ENCODE peak calls at places on chromosomes 6 and 20, in six cellular contexts. U is trophoblast cell, H is neuronal stem cell, M is IMR-90, P is mesenchymal stem cell, E is H1. C is an unnamed sample.

GRCh38 chr6:79928478-79928998 is 18.8 kb downstream of the ELOVL4 start:
- DNase-seq in U (no peak), H (no peak), M (no peak), P (no peak), E (no peak), C (no peak)

GRCh38 chr6:157427969-157428368 is 47.0 kb downstream of the ZDHHC14 start:
- DNase-seq in U (no peak), H (no peak), M (no peak), P (no peak), E (no peak), C (no peak)

GRCh38 chr6:161169690-161170089 is 104.2 kb downstream of the AGPAT4 start:
- DNase-seq in U (no peak), H (no peak), M (peak), P (peak), E (no peak), C (peak)

GRCh38 chr20:41900292-41900691 is 282.1 kb upstream of the CHD6 start:
- DNase-seq in U (no peak), H (no peak), M (no peak), P (no peak), E (no peak), C (no peak)

GRCh38 chr20:833121-833449 is 430 bp upstream of the FAM110A start:
- DNase-seq in U (peak), H (no peak), M (no peak), P (no peak), E (no peak), C (no peak)

GRCh38 chr20:43446361-43446879 is 11.3 kb upstream of the SRSF6 start:
- DNase-seq in U (no peak), H (no peak), M (no peak), P (no peak), E (no peak), C (no peak)

GRCh38 chr6:102114402-102114801 is 720.9 kb downstream of the GRIK2 start:
- DNase-seq in U (peak), H (no peak), M (no peak), P (no peak), E (no peak), C (peak)

GRCh38 chr6:27237089-27237723 is 10.3 kb upstream of the PRSS16 start:
- DNase-seq in U (peak), H (no peak), M (peak), P (peak), E (peak), C (peak)

GRCh38 chr20:62805365-62805710 is 703 bp downstream of the OGFR start:
- DNase-seq in U (peak), H (no peak), M (no peak), P (peak), E (peak), C (no peak)

GRCh38 chr6:170480045-170480714 is 72.9 kb downstream of the PSMB1 start:
- DNase-seq in U (no peak), H (no peak), M (peak), P (no peak), E (no peak), C (peak)

GRCh38 chr6:20661721-20662120 is 127.5 kb downstream of the CDKAL1 start:
- DNase-seq in U (no peak), H (no peak), M (peak), P (no peak), E (no peak), C (no peak)

GRCh38 chr6:42989923-42990322 is 5.6 kb downstream of the PPP2R5D start:
- DNase-seq in U (no peak), H (no peak), M (no peak), P (no peak), E (no peak), C (no peak)

GRCh38 chr6:166514196-166514595 is 72.3 kb downstream of the RAMACL start:
- DNase-seq in U (no peak), H (no peak), M (peak), P (no peak), E (no peak), C (peak)

GRCh38 chr6:36226648-36227047 is 30.1 kb downstream of the BRPF3 start:
- DNase-seq in U (no peak), H (no peak), M (no peak), P (no peak), E (no peak), C (no peak)

GRCh38 chr6:46323312-46323965 is 152.7 kb upstream of the ENPP5 start:
- DNase-seq in U (no peak), H (no peak), M (peak), P (peak), E (no peak), C (no peak)

GRCh38 chr6:34182751-34183531 is 37.1 kb upstream of the GRM4 start:
- DNase-seq in U (peak), H (no peak), M (no peak), P (no peak), E (no peak), C (peak)

GRCh38 chr6:113833537-113833936 is 23.6 kb upstream of the MARCKS start:
- DNase-seq in U (peak), H (no peak), M (peak), P (no peak), E (no peak), C (no peak)

GRCh38 chr6:167667204-167668018 is 159.3 kb upstream of the AFDN start:
- DNase-seq in U (no peak), H (no peak), M (no peak), P (no peak), E (no peak), C (no peak)

GRCh38 chr6:113893866-113894265 is 36.7 kb downstream of the MARCKS start:
- DNase-seq in U (no peak), H (no peak), M (peak), P (peak), E (no peak), C (no peak)

GRCh38 chr20:38893056-38893455 is 33.2 kb upstream of the FAM83D start:
- DNase-seq in U (no peak), H (no peak), M (no peak), P (no peak), E (no peak), C (no peak)

GRCh38 chr6:95431637-95432228 is 145.6 kb upstream of the MANEA start:
- DNase-seq in U (peak), H (peak), M (peak), P (peak), E (peak), C (peak)

GRCh38 chr6:167824591-167825041 is 2.1 kb upstream of the AFDN start:
- DNase-seq in U (peak), H (no peak), M (peak), P (no peak), E (no peak), C (no peak)

GRCh38 chr6:13427838-13428527 is 59.4 kb downstream of the GFOD1 start:
- DNase-seq in U (no peak), H (no peak), M (no peak), P (no peak), E (no peak), C (peak)

GRCh38 chr6:34005845-34006644 is 139.8 kb downstream of the GRM4 start:
- DNase-seq in U (no peak), H (no peak), M (no peak), P (no peak), E (no peak), C (peak)

GRCh38 chr6:159995405-159995804 is 26.5 kb downstream of the IGF2R start:
- DNase-seq in U (no peak), H (no peak), M (no peak), P (no peak), E (no peak), C (no peak)

GRCh38 chr6:112223070-112223861 is 31.1 kb downstream of the LAMA4 start:
- DNase-seq in U (peak), H (no peak), M (peak), P (peak), E (no peak), C (no peak)

GRCh38 chr6:80623066-80623815 is 516.8 kb downstream of the BCKDHB start:
- DNase-seq in U (no peak), H (no peak), M (no peak), P (no peak), E (no peak), C (no peak)

GRCh38 chr20:45969712-45970634 is 2.0 kb downstream of the ZNF335 start:
- DNase-seq in U (peak), H (peak), M (peak), P (peak), E (no peak), C (peak)
- H3K18ac ChIP-seq in U (peak), H (no peak), M (no peak), P (no peak), E (no peak), C (no peak)

DNA sequence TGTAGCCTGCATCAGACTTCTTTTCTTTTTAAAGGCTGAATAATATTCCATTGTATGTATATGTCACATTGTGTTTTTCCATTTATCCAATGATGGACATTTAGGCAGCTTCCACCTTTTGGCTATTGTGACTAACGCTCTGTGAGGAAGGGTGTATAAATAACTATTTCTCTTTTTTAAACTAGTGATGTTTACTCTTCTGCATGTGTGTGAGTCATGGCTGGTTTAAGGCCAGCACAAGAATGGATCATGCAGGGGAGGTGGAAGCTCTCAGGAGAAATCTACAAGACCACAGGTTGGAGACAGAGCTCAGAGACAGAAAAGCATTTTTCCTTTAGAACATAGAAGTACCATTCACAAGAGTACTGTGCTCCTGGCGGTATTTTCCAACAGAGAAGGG is 307.2 kb downstream of the SOX4 start:
- DNase-seq in U (no peak), H (no peak), M (peak), P (peak), E (no peak), C (no peak)
- H3K4me3 ChIP-seq in U (no peak), H (no peak), M (no peak), P (no peak), E (no peak), C (no peak)

GRCh38 chr6:145626857-145627256 is 108.5 kb downstream of the EPM2A start:
- DNase-seq in U (no peak), H (no peak), M (peak), P (no peak), E (no peak), C (no peak)
- H2BK5ac ChIP-seq in U (no peak), H (no peak), M (no peak), P (no peak), E (no peak), C (no peak)

GRCh38 chr6:12028194-12028593 is 16.1 kb downstream of the HIVEP1 start:
- DNase-seq in U (no peak), H (no peak), M (no peak), P (no peak), E (no peak), C (no peak)

GRCh38 chr6:12032783-12033573 is 20.9 kb downstream of the HIVEP1 start:
- DNase-seq in U (no peak), H (no peak), M (no peak), P (no peak), E (no peak), C (no peak)

GRCh38 chr6:12029979-12030737 is 18.0 kb downstream of the HIVEP1 start:
- DNase-seq in U (no peak), H (no peak), M (no peak), P (no peak), E (no peak), C (no peak)

GRCh38 chr6:12033770-12034169 is 21.7 kb downstream of the HIVEP1 start:
- DNase-seq in U (peak), H (no peak), M (peak), P (peak), E (no peak), C (no peak)

DNA sequence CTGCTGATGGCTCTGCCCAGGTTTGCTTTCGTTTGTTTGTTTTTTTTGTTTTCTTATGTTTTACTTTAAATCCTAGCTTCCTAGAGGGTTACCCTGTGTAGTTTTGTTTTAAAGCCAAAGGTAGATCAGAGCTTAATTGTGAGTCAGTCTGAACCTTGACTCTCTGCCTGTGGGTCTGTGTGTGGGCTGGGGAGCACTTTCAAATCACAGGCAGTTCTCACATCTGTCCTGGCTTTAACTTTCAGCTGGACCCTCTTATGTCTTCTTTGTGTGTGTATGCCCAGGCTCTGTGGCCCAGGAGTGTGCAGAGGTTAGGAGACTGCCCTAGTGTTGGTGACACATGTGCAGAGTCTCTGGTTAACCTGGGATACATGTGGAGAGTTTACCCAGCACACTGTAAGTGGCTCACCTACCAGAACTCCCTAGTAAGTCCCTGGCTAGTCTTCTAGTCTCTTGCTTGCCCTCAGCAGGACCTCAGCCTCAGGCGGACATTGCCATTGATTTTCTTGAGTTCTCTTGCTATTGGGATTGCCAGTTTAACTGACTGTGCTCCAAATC is 19.0 kb downstream of the HIVEP1 start:
- DNase-seq in U (no peak), H (no peak), M (peak), P (peak), E (no peak), C (no peak)
- H3K18ac ChIP-seq in U (no peak), H (no peak), M (peak), P (no peak), E (no peak), C (no peak)

GRCh38 chr6:28756555-28756918 is 167.2 kb downstream of the TRIM27 start:
- DNase-seq in U (peak), H (no peak), M (no peak), P (no peak), E (no peak), C (no peak)
- H3K4me3 ChIP-seq in U (no peak), H (no peak), M (no peak), P (no peak), E (no peak), C (no peak)

DNA sequence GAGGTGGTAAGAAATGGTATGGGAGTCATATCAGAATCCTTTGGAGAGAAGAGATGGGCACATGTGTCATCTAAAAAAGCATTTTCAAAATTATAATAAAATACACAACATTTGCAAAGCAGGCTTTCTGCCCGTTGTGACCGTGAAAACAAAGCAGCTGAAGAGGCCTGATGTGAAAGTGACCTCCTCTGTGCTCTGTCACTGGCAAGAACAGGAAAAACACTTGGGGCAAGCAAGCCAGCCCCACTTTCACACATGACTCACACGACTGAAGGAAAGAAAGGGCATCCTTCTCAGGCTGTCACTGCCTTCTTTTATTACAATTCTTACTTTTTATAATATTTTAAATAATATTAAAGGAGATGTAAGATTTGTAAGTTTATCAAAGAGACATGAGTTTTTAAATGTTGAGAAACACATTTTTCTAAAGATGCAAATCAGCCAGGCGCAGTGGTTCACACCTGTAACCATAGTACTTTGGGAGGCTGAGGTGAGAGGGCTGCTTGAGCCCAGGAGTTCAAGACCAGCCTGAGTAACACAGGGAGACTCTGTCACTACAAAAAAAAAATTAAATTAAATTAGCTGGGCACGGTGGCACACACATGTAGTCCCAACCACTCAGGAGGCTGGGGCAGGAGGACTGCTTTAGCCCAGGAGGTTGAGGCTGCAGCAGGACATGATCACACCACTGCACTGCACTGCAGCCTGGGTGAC is 143.7 kb downstream of the BTBD9 start:
- DNase-seq in U (no peak), H (no peak), M (no peak), P (peak), E (no peak), C (no peak)
- H2BK5ac ChIP-seq in U (no peak), H (no peak), M (no peak), P (no peak), E (no peak), C (no peak)

GRCh38 chr20:46563848-46564197 is 13.4 kb upstream of the OCSTAMP start:
- DNase-seq in U (peak), H (no peak), M (no peak), P (no peak), E (no peak), C (no peak)

GRCh38 chr20:46562373-46563169 is 12.1 kb upstream of the OCSTAMP start:
- DNase-seq in U (peak), H (peak), M (peak), P (peak), E (peak), C (peak)

GRCh38 chr20:46563170-46563847 is 12.9 kb upstream of the OCSTAMP start:
- DNase-seq in U (no peak), H (no peak), M (no peak), P (no peak), E (peak), C (peak)

GRCh38 chr20:46559685-46560440 is 9.4 kb upstream of the OCSTAMP start:
- DNase-seq in U (no peak), H (no peak), M (no peak), P (no peak), E (no peak), C (peak)

DNA sequence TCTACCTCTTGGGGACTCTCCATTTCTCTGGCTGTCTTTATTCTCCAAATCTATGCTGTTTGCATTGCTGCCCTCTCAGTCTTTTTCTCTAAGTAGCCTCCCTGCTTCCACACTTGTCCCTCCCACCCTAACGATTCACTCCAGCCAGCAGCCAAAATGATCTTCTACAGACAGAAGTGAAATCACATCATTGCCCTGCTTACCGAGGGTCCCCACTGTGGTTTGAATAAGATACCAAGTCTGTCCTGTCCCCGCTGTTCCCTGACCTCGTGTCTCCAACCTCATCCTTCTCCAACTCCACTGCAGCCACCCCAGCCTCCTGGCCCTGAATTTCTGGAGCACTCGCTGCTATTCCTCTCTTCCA is 11.5 kb upstream of the OCSTAMP start:
- DNase-seq in U (no peak), H (no peak), M (no peak), P (no peak), E (no peak), C (no peak)
- H3K18ac ChIP-seq in U (no peak), H (peak), M (no peak), P (no peak), E (peak), C (peak)

C was measured in mesendoderm.